ENCODE peak calls at places on chromosome 1, in four cellular contexts. O is neuronal stem cell, M is IMR-90, W is H9. C is an unnamed sample.

GRCh38 chr1:214318356-214318755 is 37.4 kb downstream of the SMYD2 start:
- DNase-seq in W (no peak), M (no peak), O (no peak), C (no peak)

GRCh38 chr1:37704966-37705365 is 12.7 kb downstream of the CDCA8 start:
- DNase-seq in W (no peak), M (peak), O (no peak), C (no peak)

GRCh38 chr1:234114648-234115307 is 210.3 kb downstream of the SLC35F3 start:
- DNase-seq in O (peak), W (no peak), M (peak), C (peak)

GRCh38 chr1:219928791-219929118 is 398 bp upstream of the SLC30A10 start:
- DNase-seq in W (peak), M (no peak), O (no peak), C (no peak)

GRCh38 chr1:88892146-88892877 is 945 bp upstream of the GTF2B start:
- DNase-seq in M (peak), W (peak), O (no peak), C (peak)

GRCh38 chr1:39269349-39269748 is 64.9 kb downstream of the MACF1 start:
- DNase-seq in W (no peak), M (no peak), O (no peak), C (no peak)

GRCh38 chr1:173356211-173356762 is 120.8 kb upstream of the PRDX6 start:
- DNase-seq in W (no peak), M (peak), O (no peak), C (no peak)

GRCh38 chr1:18640228-18641004 is 9.8 kb downstream of the PAX7 start:
- DNase-seq in O (no peak), M (no peak), W (peak), C (no peak)

GRCh38 chr1:229942508-229942907 is 124.5 kb upstream of the GALNT2 start:
- DNase-seq in O (no peak), M (no peak), W (no peak), C (no peak)

GRCh38 chr1:91018006-91018405 is 3.8 kb downstream of the ZNF644 start:
- DNase-seq in M (no peak), O (no peak), W (no peak), C (peak)

GRCh38 chr1:7410156-7410555 is 360.9 kb upstream of the VAMP3 start:
- DNase-seq in O (no peak), W (peak), M (no peak), C (no peak)

GRCh38 chr1:22508991-22509390 is 54.3 kb upstream of the EPHA8 start:
- DNase-seq in M (no peak), O (no peak), W (no peak), C (no peak)

GRCh38 chr1:202163281-202164270 is 3.2 kb upstream of the PTPN7 start:
- DNase-seq in W (no peak), O (no peak), M (no peak), C (no peak)

GRCh38 chr1:18693256-18694098 is 62.8 kb downstream of the PAX7 start:
- DNase-seq in O (peak), W (peak), M (no peak), C (no peak)

GRCh38 chr1:203726417-203726867 is 38.5 kb upstream of the LAX1 start:
- DNase-seq in M (no peak), W (no peak), O (no peak), C (peak)

GRCh38 chr1:181423301-181423918 is 59.9 kb upstream of the CACNA1E start:
- DNase-seq in M (peak), O (peak), W (peak), C (peak)

GRCh38 chr1:68624233-68624632 is 127.4 kb upstream of the DEPDC1 start:
- DNase-seq in M (peak), O (no peak), W (no peak), C (no peak)

GRCh38 chr1:209885403-209886218 is 52.4 kb upstream of the SYT14 start:
- DNase-seq in W (no peak), O (no peak), M (no peak), C (no peak)

GRCh38 chr1:93732514-93732913 is 50.9 kb upstream of the BCAR3 start:
- DNase-seq in W (no peak), O (no peak), M (no peak), C (no peak)

GRCh38 chr1:159946242-159947187 is 1.1 kb upstream of the IGSF9 start:
- DNase-seq in M (no peak), W (peak), O (no peak), C (no peak)

GRCh38 chr1:45455162-45455561 is 35.8 kb downstream of the TESK2 start:
- DNase-seq in M (peak), O (no peak), W (no peak), C (no peak)

GRCh38 chr1:36165145-36165544 is 9.2 kb downstream of the MAP7D1 start:
- DNase-seq in W (no peak), O (no peak), M (no peak), C (no peak)

GRCh38 chr1:184691719-184692324 is 62.8 kb downstream of the EDEM3 start:
- DNase-seq in M (peak), W (no peak), O (peak), C (peak)

GRCh38 chr1:87902830-87903614 is 574.3 kb downstream of the LMO4 start:
- DNase-seq in M (peak), W (no peak), O (no peak), C (no peak)

GRCh38 chr1:112803906-112804762 is 89.0 kb upstream of the PPM1J start:
- DNase-seq in M (peak), O (peak), W (peak), C (peak)

GRCh38 chr1:150551784-150552691 is 2.8 kb downstream of the ADAMTSL4 start:
- DNase-seq in W (peak), M (peak), O (no peak), C (peak)

GRCh38 chr1:183058835-183059234 is 35.6 kb downstream of the LAMC1 start:
- DNase-seq in M (peak), O (no peak), W (no peak), C (no peak)

GRCh38 chr1:7422081-7422480 is 349.0 kb upstream of the VAMP3 start:
- DNase-seq in W (no peak), O (no peak), M (no peak), C (no peak)

GRCh38 chr1:182281541-182281940 is 110.0 kb downstream of the GLUL start:
- DNase-seq in O (no peak), W (no peak), M (no peak), C (no peak)

GRCh38 chr1:67801903-67802302 is 31.4 kb downstream of the GNG12 start:
- DNase-seq in O (no peak), M (no peak), W (no peak), C (no peak)

GRCh38 chr1:38677756-38678155 is 181.8 kb downstream of the RRAGC start:
- DNase-seq in W (no peak), O (no peak), M (no peak), C (no peak)

GRCh38 chr1:203629509-203630082 is 3.0 kb downstream of the ATP2B4 start:
- DNase-seq in O (no peak), M (peak), W (peak), C (peak)

GRCh38 chr1:99557556-99558256 is 88.2 kb upstream of the PALMD start:
- DNase-seq in W (no peak), O (no peak), M (peak), C (no peak)

GRCh38 chr1:192724670-192725069 is 84.2 kb upstream of the RGS2 start:
- DNase-seq in W (no peak), M (peak), O (no peak), C (no peak)

GRCh38 chr1:179025125-179025974 is at the start of gene FAM20B:
- DNase-seq in M (peak), O (peak), W (peak), C (peak)
- H3K14ac ChIP-seq in M (peak), O (no peak), W (peak), C (peak)

DNA sequence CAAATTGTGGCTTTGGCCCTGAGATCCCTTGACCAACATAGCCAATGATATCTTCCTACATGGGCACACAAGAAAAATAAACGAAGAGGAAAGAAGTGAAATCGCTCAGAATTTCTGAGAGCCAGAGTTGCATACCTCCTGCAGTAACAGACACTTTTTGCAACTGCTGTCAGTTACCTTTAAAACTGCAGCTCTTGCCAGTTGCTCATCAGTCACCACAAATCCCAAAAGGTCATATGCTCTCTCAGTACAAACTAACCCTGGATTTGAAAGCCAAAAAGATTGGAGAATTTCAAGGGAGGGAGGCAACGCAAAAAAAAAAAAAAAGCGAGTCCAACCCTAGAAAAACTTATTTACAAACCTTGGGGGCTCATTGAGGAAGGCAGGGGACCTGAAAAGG is 47.2 kb upstream of the DNAH14 start:
- DNase-seq in W (no peak), O (no peak), M (no peak), C (no peak)
- H2AK5ac ChIP-seq in W (no peak), O (no peak), M (no peak), C (no peak)

GRCh38 chr1:228082260-228082974 is at the start of gene ARF1:
- DNase-seq in M (peak), W (peak), O (peak), C (peak)
- H3K14ac ChIP-seq in M (peak), W (peak), O (peak), C (peak)

DNA sequence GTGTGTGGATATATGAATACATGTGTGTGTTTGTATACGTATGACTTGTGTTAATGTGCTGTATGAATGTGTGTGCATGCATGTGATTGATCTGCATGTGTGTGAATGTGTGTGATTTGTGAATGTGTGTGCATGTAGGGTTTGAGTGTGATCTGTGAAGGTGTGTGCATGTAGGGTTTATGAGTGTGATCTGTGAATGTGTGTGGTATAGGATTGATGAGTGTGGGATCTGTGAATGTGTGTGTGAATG is 88.2 kb downstream of the STUM start:
- DNase-seq in W (no peak), M (no peak), O (no peak), C (no peak)
- H2AK5ac ChIP-seq in W (no peak), M (no peak), O (no peak), C (no peak)

GRCh38 chr1:9240914-9241820 is 6.6 kb downstream of the H6PD start:
- DNase-seq in W (no peak), O (no peak), M (no peak), C (no peak)
- H3K14ac ChIP-seq in W (no peak), O (no peak), M (peak), C (no peak)

GRCh38 chr1:6175411-6175828 is 4.7 kb downstream of the CHD5 start:
- DNase-seq in W (no peak), O (no peak), M (no peak), C (no peak)
- H2AK5ac ChIP-seq in W (no peak), O (no peak), M (no peak), C (no peak)

GRCh38 chr1:155834296-155834926 is 22.6 kb downstream of the GON4L start:
- DNase-seq in W (peak), M (peak), O (peak), C (peak)
- H3K14ac ChIP-seq in W (no peak), M (peak), O (no peak), C (no peak)

DNA sequence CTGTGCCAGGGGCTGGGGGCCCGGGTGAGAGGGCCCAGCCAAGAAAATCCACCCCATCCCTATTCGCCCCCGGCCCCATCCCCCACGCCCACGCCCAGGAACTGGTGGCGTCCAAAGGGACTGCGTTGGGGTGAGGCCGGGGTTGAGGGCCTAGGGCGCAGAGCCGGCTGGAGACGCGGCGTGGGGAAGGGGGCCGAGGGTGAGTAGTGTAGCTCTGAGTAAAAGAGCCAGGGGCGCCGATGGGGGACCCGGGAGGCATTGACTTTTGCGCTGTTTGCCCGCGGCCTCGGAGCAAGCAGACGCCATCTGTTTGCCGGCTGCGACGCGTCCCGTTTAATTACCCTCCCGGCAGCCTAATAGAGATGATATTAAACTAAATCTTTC is 3.5 kb upstream of the DMRTA2 start:
- DNase-seq in M (no peak), W (no peak), O (no peak), C (no peak)
- H2AK5ac ChIP-seq in M (no peak), W (no peak), O (no peak), C (no peak)

GRCh38 chr1:28507247-28507645 is 1.4 kb downstream of the RCC1 start:
- DNase-seq in O (no peak), M (no peak), W (no peak), C (peak)
- H3K14ac ChIP-seq in O (no peak), M (peak), W (peak), C (peak)

C was measured in trophoblast cell.